ENCODE peak calls at places on chromosomes 13 and 19, in nine cellular contexts. W, K, A, D, E, S, G, M and P are unnamed samples.

GRCh38 chr13:110637747-110638146 is 22.4 kb downstream of the NAXD start:
- DNase-seq in E (no peak), G (no peak), K (no peak), D (no peak), M (no peak), W (no peak), A (no peak), S (no peak), P (no peak)

GRCh38 chr13:74217816-74218215 is 83.6 kb upstream of the KLF12 start:
- DNase-seq in A (no peak), E (no peak), M (no peak), W (no peak), S (no peak), D (no peak), G (peak; percentile 39), K (peak; percentile 16), P (no peak)

GRCh38 chr19:35901055-35901644 is 810 bp upstream of the NFKBID start:
- DNase-seq in A (peak; percentile 67), K (peak; percentile 42), E (no peak), S (no peak), M (no peak), G (peak; percentile 82), W (no peak), D (peak; percentile 69), P (peak; percentile 42)

GRCh38 chr19:4493104-4493928 is 21.2 kb downstream of the HDGFL2 start:
- DNase-seq in E (no peak), A (no peak), G (no peak), K (no peak), M (no peak), D (no peak), S (no peak), W (peak; percentile 45), P (no peak)

GRCh38 chr13:99191900-99192399 is 8.7 kb upstream of the UBAC2 start:
- DNase-seq in K (peak; percentile 11), A (no peak), M (no peak), S (peak; percentile 47), G (peak; percentile 64), E (no peak), W (no peak), D (no peak), P (no peak)

GRCh38 chr13:41054212-41054877 is 7.0 kb upstream of the WBP4 start:
- DNase-seq in S (no peak), D (no peak), W (no peak), G (peak; percentile 21), K (peak; percentile 65), M (no peak), E (no peak), A (peak; percentile 43), P (peak; percentile 21)

GRCh38 chr19:32890326-32890725 is 20.8 kb upstream of the SLC7A9 start:
- DNase-seq in W (no peak), G (no peak), E (no peak), S (no peak), D (no peak), M (no peak), K (no peak), A (no peak), P (no peak)

GRCh38 chr19:53624776-53625540 is 6.8 kb upstream of the DPRX start:
- DNase-seq in W (no peak), A (no peak), G (no peak), K (no peak), M (no peak), D (no peak), E (no peak), S (no peak), P (no peak)

GRCh38 chr13:114282143-114282685 is 813 bp downstream of the UPF3A start:
- DNase-seq in M (no peak), S (peak; percentile 46), W (no peak), A (peak; percentile 54), G (peak; percentile 69), K (peak; percentile 79), D (peak; percentile 71), E (no peak), P (peak; percentile 40)

GRCh38 chr13:90302113-90302512 is 1045.4 kb upstream of the MIR17HG start:
- DNase-seq in A (peak; percentile 32), W (no peak), M (no peak), K (peak; percentile 79), S (no peak), G (no peak), E (no peak), D (peak; percentile 30), P (no peak)

GRCh38 chr13:98751397-98752110 is 918 bp downstream of the SLC15A1 start:
- DNase-seq in D (no peak), A (no peak), K (peak; percentile 42), W (no peak), E (no peak), M (no peak), S (no peak), G (peak; percentile 64), P (no peak)

GRCh38 chr19:4052114-4052992 is 14.3 kb downstream of the ZBTB7A start:
- DNase-seq in M (no peak), K (no peak), S (no peak), E (no peak), D (peak; percentile 97), A (no peak), W (peak; percentile 87), G (no peak), P (no peak)

GRCh38 chr13:35514166-35514565 is 37.7 kb upstream of the MAB21L1 start:
- DNase-seq in E (no peak), A (no peak), W (no peak), M (no peak), G (no peak), S (no peak), K (no peak), D (no peak), P (no peak)

GRCh38 chr13:111342716-111343115 is 22.3 kb downstream of the TEX29 start:
- DNase-seq in A (no peak), E (no peak), W (no peak), G (no peak), D (no peak), S (peak; percentile 20), M (no peak), K (no peak), P (no peak)

GRCh38 chr13:109385161-109385560 is 401.2 kb downstream of the IRS2 start:
- DNase-seq in S (no peak), D (peak; percentile 22), E (no peak), W (no peak), M (no peak), K (no peak), G (no peak), A (no peak), P (no peak)

GRCh38 chr13:45682494-45683008 is 19.6 kb upstream of the CBY2 start:
- DNase-seq in M (no peak), K (no peak), A (no peak), G (no peak), W (no peak), D (no peak), S (no peak), E (no peak), P (no peak)

GRCh38 chr13:112150352-112150751 is 83.4 kb downstream of the SOX1 start:
- DNase-seq in W (no peak), D (no peak), S (no peak), G (no peak), M (no peak), K (no peak), E (no peak), A (no peak), P (no peak)

GRCh38 chr13:38670627-38671026 is 16.2 kb upstream of the FREM2 start:
- DNase-seq in A (no peak), M (no peak), E (no peak), S (no peak), W (no peak), D (no peak), K (peak; percentile 82), G (no peak), P (no peak)

GRCh38 chr19:3642987-3643386 is 16.4 kb upstream of the CACTIN start:
- DNase-seq in G (no peak), W (no peak), D (no peak), M (no peak), S (no peak), K (no peak), E (no peak), A (no peak), P (no peak)

GRCh38 chr13:51220706-51221105 is 1.5 kb upstream of the FAM124A start:
- DNase-seq in S (no peak), W (no peak), E (no peak), K (no peak), M (no peak), A (no peak), D (no peak), G (no peak), P (no peak)

GRCh38 chr13:104086759-104087158 is 1020.5 kb upstream of the SLC10A2 start:
- DNase-seq in G (no peak), D (no peak), W (no peak), M (no peak), K (peak; percentile 58), S (no peak), E (no peak), A (no peak), P (no peak)

GRCh38 chr13:40236566-40237168 is 429.8 kb downstream of the FOXO1 start:
- DNase-seq in K (peak; percentile 80), E (no peak), G (no peak), D (no peak), M (no peak), W (no peak), A (no peak), S (no peak), P (no peak)

GRCh38 chr19:47013041-47013517 is 6.6 kb upstream of the NPAS1 start:
- DNase-seq in M (peak; percentile 11), D (peak; percentile 82), S (peak; percentile 81), G (peak; percentile 91), W (no peak), K (peak; percentile 75), A (peak; percentile 46), E (peak; percentile 35), P (peak; percentile 87)

GRCh38 chr19:35000647-35001501 is 751 bp downstream of the GRAMD1A start:
- DNase-seq in A (no peak), E (no peak), M (peak; percentile 42), W (no peak), D (peak; percentile 65), G (peak; percentile 68), S (no peak), K (peak; percentile 52), P (no peak)

GRCh38 chr13:32587774-32588165 is 1.5 kb downstream of the PDS5B start:
- DNase-seq in E (no peak), K (no peak), W (no peak), M (no peak), A (no peak), S (no peak), G (no peak), D (no peak), P (no peak)

GRCh38 chr19:13277104-13277809 is 127.0 kb downstream of the IER2 start:
- DNase-seq in D (peak; percentile 44), E (no peak), S (peak; percentile 56), W (no peak), M (peak; percentile 38), K (peak; percentile 77), A (peak; percentile 53), G (peak; percentile 77), P (peak; percentile 69)

GRCh38 chr13:74062933-74063332 is 71.3 kb downstream of the KLF12 start:
- DNase-seq in K (peak; percentile 74), E (no peak), G (peak; percentile 32), S (no peak), M (no peak), W (no peak), D (no peak), A (no peak), P (no peak)

GRCh38 chr19:40165362-40165937 is 25.8 kb upstream of the MAP3K10 start:
- DNase-seq in G (peak; percentile 68), A (peak; percentile 10), M (peak; percentile 25), S (peak; percentile 45), K (peak; percentile 42), E (no peak), W (no peak), D (peak; percentile 84), P (peak; percentile 53)

GRCh38 chr19:11324079-11324661 is 15.3 kb downstream of the RAB3D start:
- DNase-seq in S (peak; percentile 91), A (peak; percentile 95), E (peak; percentile 14), K (peak; percentile 97), W (peak; percentile 87), M (peak; percentile 17), D (no peak), G (peak; percentile 89), P (peak; percentile 91)

GRCh38 chr19:55674841-55675660 is at the start of gene EPN1:
- DNase-seq in D (peak; percentile 100), M (peak; percentile 94), A (peak; percentile 92), S (peak; percentile 97), W (peak; percentile 97), K (peak; percentile 97), E (peak; percentile 88), G (peak; percentile 99), P (peak; percentile 97)

GRCh38 chr13:92575782-92576181 is 650.8 kb upstream of the GPC6 start:
- DNase-seq in S (no peak), W (no peak), G (no peak), K (no peak), M (no peak), D (no peak), E (no peak), A (no peak), P (no peak)